ENCODE peak calls at places on chromosomes 13 and 19, in seven cellular contexts. V is hepatocyte, U is nephron progenitor cell, R is HL-60, X is neural progenitor cell, K is Calu3, Z is GM23338. F is an unnamed sample.

GRCh38 chr19:50482271-50482855 is 5.7 kb upstream of the GARIN5A start:
- DNase-seq in V (no peak), U (no peak), R (no peak), X (no peak), K (no peak), Z (no peak), F (no peak)

GRCh38 chr13:40170982-40171381 is 495.5 kb downstream of the FOXO1 start:
- DNase-seq in V (no peak), U (no peak), R (no peak), X (no peak), K (no peak), Z (no peak), F (no peak)

GRCh38 chr19:8302357-8302691 is 5.8 kb downstream of the CD320 start:
- DNase-seq in V (no peak), U (no peak), R (no peak), X (no peak), K (no peak), Z (no peak), F (peak)

GRCh38 chr13:79393564-79394249 is 12.3 kb downstream of the RBM26 start:
- DNase-seq in V (peak), U (peak), R (no peak), X (no peak), K (no peak), Z (no peak), F (peak)

GRCh38 chr13:78787189-78787588 is 128.2 kb upstream of the OBI1 start:
- DNase-seq in V (no peak), U (no peak), R (no peak), X (no peak), K (no peak), Z (no peak), F (no peak)

GRCh38 chr19:4375620-4376228 is 24.6 kb downstream of the SH3GL1 start:
- DNase-seq in V (peak), U (no peak), R (peak), X (peak), K (peak), Z (peak), F (no peak)

GRCh38 chr19:3525052-3525451 is 13.9 kb upstream of the TEKTIP1 start:
- DNase-seq in V (no peak), U (no peak), R (no peak), X (no peak), K (no peak), Z (no peak), F (no peak)

GRCh38 chr13:32448224-32448623 is 20.3 kb upstream of the N4BP2L1 start:
- DNase-seq in V (no peak), U (no peak), R (no peak), X (no peak), K (no peak), Z (no peak), F (no peak)

GRCh38 chr19:1624458-1624857 is 19.2 kb upstream of the UQCR11 start:
- DNase-seq in V (peak), U (peak), R (no peak), X (peak), K (no peak), Z (peak), F (peak)

DNA sequence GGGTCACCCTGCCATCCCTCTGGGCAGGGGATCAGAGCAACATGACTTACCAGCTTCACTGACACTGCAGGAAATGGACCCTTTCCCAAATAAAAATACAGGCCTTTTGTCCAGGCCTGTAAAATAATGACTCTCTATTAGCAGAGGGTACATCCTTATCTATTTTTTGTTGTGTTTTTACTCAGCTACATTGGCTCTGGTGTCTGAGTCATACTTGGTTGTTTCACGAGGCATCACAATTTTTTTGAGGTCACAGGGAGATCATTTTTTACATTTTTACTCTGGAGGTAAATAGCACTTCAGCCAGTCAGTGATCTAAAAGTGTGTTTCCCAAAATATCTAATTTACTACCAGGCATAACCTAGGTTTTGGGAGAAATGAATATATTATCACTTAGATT is 6.9 kb upstream of the HTR2A start:
- DNase-seq in V (no peak), U (no peak), R (no peak), X (no peak), K (no peak), Z (no peak), F (no peak)
- TF ChIP-seq CTCF in V (no peak), U (no peak), R (no peak), X (no peak), K (no peak), Z (no peak), F (no peak)

DNA sequence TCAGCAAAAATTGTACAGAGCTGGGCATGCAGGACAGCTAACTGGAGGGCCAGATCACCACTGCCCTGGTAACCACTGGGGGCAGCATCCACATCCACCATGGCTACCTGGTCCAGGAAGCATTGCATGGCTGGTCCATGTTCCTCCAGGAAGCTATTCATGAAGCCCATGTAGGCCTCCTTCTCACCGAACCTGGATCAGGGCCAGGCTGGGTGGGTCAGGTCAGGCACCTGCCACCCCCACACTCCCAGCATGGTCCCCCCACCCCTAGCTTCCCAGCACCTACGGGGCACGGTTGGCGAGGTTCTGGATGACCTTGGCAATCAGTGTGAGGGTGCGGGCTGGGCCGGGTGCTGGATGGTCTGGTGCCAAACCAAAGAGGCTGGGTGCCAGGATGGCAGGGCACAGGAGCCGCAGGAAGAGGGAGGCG is 4.6 kb upstream of the WIZ start:
- DNase-seq in V (no peak), U (no peak), R (no peak), X (no peak), K (peak), Z (no peak), F (no peak)
- TF ChIP-seq CTCF in V (no peak), U (peak), R (no peak), X (peak), K (no peak), Z (peak), F (no peak)

GRCh38 chr13:112183544-112184145 is 116.7 kb downstream of the SOX1 start:
- DNase-seq in V (no peak), U (no peak), R (no peak), X (no peak), K (no peak), Z (no peak), F (no peak)

GRCh38 chr13:112185466-112185865 is 118.5 kb downstream of the SOX1 start:
- DNase-seq in V (no peak), U (no peak), R (no peak), X (no peak), K (no peak), Z (no peak), F (no peak)

GRCh38 chr13:112182831-112183543 is 116.0 kb downstream of the SOX1 start:
- DNase-seq in V (peak), U (no peak), R (peak), X (no peak), K (no peak), Z (no peak), F (no peak)

GRCh38 chr13:112184851-112185371 is 118.0 kb downstream of the SOX1 start:
- DNase-seq in V (no peak), U (no peak), R (no peak), X (no peak), K (no peak), Z (no peak), F (no peak)

GRCh38 chr13:112184261-112184660 is 117.3 kb downstream of the SOX1 start:
- DNase-seq in V (no peak), U (no peak), R (no peak), X (no peak), K (no peak), Z (no peak), F (no peak)
- TF ChIP-seq CTCF in V (no peak), U (no peak), R (no peak), X (no peak), K (no peak), Z (no peak), F (no peak)

GRCh38 chr19:35715981-35716734 is 1.6 kb upstream of the KMT2B start:
- DNase-seq in V (peak), U (peak), R (no peak), X (peak), K (peak), Z (peak), F (no peak)

GRCh38 chr19:35712910-35713845 is 4.6 kb upstream of the KMT2B start:
- DNase-seq in V (peak), U (no peak), R (no peak), X (no peak), K (no peak), Z (peak), F (no peak)

GRCh38 chr19:35715355-35715809 is 2.4 kb upstream of the KMT2B start:
- DNase-seq in V (no peak), U (no peak), R (no peak), X (no peak), K (no peak), Z (no peak), F (no peak)

GRCh38 chr19:35713904-35714440 is 3.8 kb upstream of the KMT2B start:
- DNase-seq in V (no peak), U (no peak), R (no peak), X (no peak), K (no peak), Z (no peak), F (no peak)

GRCh38 chr19:35714601-35715354 is 3.0 kb upstream of the KMT2B start:
- DNase-seq in V (no peak), U (no peak), R (no peak), X (peak), K (no peak), Z (peak), F (no peak)
- TF ChIP-seq CTCF in V (no peak), U (no peak), R (no peak), X (no peak), K (no peak), Z (peak), F (no peak)

DNA sequence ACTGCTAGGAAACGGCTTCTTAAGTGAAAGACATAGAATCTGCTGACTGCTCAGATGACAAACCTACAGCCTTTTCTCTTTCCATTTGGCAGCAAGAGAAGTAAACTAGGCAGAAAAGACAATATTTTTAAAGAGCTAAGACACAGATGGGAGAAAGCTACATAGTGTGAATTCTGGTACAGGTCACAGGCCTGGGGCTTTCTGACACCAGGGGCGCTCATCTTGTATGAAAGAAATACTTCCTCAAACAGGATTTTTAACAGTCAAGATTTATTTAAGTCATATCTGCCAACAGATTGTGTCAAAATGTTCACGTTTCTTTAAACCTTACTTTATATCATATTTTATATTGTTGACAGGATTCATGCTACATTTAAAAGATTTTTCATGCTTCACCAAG is 78.4 kb downstream of the MIPEP start:
- DNase-seq in V (no peak), U (no peak), R (no peak), X (no peak), K (peak), Z (peak), F (no peak)
- TF ChIP-seq CTCF in V (no peak), U (no peak), R (peak), X (peak), K (no peak), Z (peak), F (peak)

GRCh38 chr19:51807925-51808324 is 13.0 kb downstream of the FPR3 start:
- DNase-seq in V (no peak), U (no peak), R (no peak), X (no peak), K (no peak), Z (no peak), F (no peak)

GRCh38 chr19:51811344-51811743 is 16.4 kb downstream of the FPR3 start:
- DNase-seq in V (no peak), U (no peak), R (no peak), X (no peak), K (no peak), Z (no peak), F (peak)

GRCh38 chr19:51808333-51808986 is 13.5 kb downstream of the FPR3 start:
- DNase-seq in V (no peak), U (no peak), R (no peak), X (no peak), K (no peak), Z (no peak), F (no peak)

GRCh38 chr19:51809787-51810186 is 14.8 kb downstream of the FPR3 start:
- DNase-seq in V (no peak), U (no peak), R (no peak), X (no peak), K (peak), Z (no peak), F (no peak)

GRCh38 chr19:51810228-51810627 is 15.3 kb downstream of the FPR3 start:
- DNase-seq in V (no peak), U (no peak), R (no peak), X (no peak), K (peak), Z (peak), F (no peak)
- TF ChIP-seq CTCF in V (no peak), U (no peak), R (no peak), X (no peak), K (no peak), Z (no peak), F (peak)

GRCh38 chr13:96652506-96652905 is 341.8 kb downstream of the OXGR1 start:
- DNase-seq in V (no peak), U (no peak), R (no peak), X (no peak), K (no peak), Z (no peak), F (no peak)

GRCh38 chr13:96651598-96651997 is 342.7 kb downstream of the OXGR1 start:
- DNase-seq in V (no peak), U (no peak), R (no peak), X (no peak), K (no peak), Z (no peak), F (no peak)

DNA sequence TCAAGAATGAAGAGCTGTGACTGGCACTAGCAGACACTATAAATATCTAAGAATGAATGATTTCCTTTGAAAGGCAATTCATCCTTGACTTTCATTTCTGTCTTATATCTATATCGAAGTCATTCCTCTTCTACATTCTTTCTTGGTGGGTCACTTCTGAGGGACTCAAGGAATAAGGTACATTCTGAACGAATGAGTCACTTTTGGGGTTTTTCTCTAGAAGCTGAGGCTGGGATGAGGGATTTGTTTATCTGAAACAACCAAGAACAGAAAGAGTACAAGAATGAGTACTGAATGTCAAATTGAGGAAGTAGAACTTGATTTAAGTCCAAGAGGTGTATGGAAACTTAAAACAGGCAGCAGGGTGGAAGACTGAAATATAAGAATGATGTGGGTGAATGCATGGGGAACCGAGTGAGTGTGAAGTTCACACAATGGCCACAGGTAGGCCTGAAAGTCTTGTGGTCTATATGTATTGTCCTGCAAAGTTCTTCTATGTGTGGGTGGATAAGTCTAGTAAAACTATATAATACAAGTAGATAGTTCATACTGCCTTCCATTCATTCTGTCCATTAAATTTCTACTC is 343.9 kb downstream of the OXGR1 start:
- DNase-seq in V (peak), U (no peak), R (no peak), X (no peak), K (no peak), Z (no peak), F (no peak)
- TF ChIP-seq CTCF in V (no peak), U (no peak), R (no peak), X (no peak), K (no peak), Z (peak), F (no peak)

DNA sequence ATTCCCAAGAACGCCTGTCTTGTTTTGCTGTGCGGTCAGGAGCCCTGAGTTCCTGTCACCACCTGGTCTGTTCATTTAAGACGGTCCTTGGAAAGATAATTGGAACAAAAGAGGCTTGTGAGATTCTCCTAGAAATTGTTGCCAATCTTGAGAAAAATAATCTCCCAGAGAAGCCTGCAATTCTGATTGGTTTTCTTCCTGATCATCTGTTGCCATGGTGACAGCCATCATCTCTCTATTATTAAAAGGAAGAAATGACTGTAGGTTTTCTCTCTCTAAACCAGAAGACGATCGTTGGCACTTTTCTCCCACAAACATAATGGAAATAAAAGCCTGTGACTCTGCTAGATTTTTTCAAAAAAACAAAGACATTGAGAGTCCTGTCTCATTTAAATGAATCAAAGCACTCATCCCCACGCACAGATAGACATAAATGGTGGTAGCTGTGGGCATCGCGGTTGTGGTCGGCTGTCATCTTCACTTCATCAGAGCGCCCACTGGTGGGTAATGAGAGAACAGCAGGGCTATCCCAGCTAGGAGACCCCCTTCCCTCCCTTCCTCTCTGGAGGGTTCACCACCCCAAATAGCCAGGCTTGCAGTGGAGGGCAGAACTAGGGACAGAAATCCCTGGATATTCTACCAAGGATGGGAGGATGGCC is 21.7 kb upstream of the CALM3 start:
- DNase-seq in V (no peak), U (peak), R (no peak), X (peak), K (no peak), Z (peak), F (no peak)
- TF ChIP-seq CTCF in V (peak), U (peak), R (peak), X (peak), K (no peak), Z (peak), F (peak)

DNA sequence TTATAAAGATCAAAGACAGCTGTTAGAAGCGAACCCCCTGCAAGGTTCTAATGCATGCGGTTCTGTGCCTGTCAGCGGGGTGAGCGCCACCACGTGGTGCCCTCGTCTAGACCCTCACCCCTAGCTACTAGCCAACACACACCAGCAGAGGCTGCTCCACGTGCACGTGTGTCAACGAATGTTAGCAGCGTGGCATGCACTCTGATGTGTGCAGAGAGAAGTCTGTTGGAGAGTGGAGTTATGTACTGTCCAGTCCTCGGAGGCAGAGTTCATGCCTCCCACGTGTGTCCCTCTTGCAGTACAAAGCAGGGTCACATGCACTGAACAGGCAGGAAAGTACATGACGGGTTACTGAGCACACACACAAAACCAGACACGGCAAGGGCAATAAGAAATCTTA is 75.0 kb upstream of the SLC15A1 start:
- DNase-seq in V (no peak), U (peak), R (no peak), X (peak), K (no peak), Z (peak), F (no peak)
- TF ChIP-seq CTCF in V (peak), U (peak), R (no peak), X (peak), K (no peak), Z (peak), F (no peak)

F was measured in CD14-positive monocyte.